ENCODE peak calls at places on chromosomes 11 and 22, in four cellular contexts. S, K, N and E are unnamed samples.

GRCh38 chr11:18775492-18776292 is 15.9 kb downstream of the PTPN5 start:
- DNase-seq in S (peak), K (peak), N (peak), E (no peak)

GRCh38 chr11:127157225-127157624 is 156.7 kb upstream of the KIRREL3 start:
- DNase-seq in S (no peak), K (no peak), N (no peak), E (no peak)

GRCh38 chr11:30568933-30569332 is 17.2 kb downstream of the MPPED2 start:
- DNase-seq in S (no peak), K (no peak), N (no peak), E (no peak)

GRCh38 chr11:13679768-13680167 is 11.3 kb downstream of the FAR1 start:
- DNase-seq in S (no peak), K (no peak), N (no peak), E (no peak)

GRCh38 chr11:26348776-26349175 is 16.8 kb downstream of the ANO3 start:
- DNase-seq in S (no peak), K (no peak), N (no peak), E (no peak)

GRCh38 chr11:130762342-130763037 is 153.8 kb downstream of the SNX19 start:
- DNase-seq in S (no peak), K (no peak), N (no peak), E (no peak)

GRCh38 chr11:124793466-124794278 is 6.5 kb downstream of the MSANTD2 start:
- DNase-seq in S (peak), K (peak), N (no peak), E (no peak)

GRCh38 chr11:58963551-58964075 is 24.3 kb downstream of the GLYATL1 start:
- DNase-seq in S (no peak), K (peak), N (peak), E (no peak)

GRCh38 chr11:65642014-65642671 is 4.2 kb downstream of the SIPA1 start:
- DNase-seq in S (no peak), K (no peak), N (no peak), E (no peak)

GRCh38 chr11:111379500-111380136 is 543 bp upstream of the POU2AF1 start:
- DNase-seq in S (no peak), K (no peak), N (no peak), E (no peak)

GRCh38 chr11:128948583-128948982 is 5.9 kb upstream of the TP53AIP1 start:
- DNase-seq in S (no peak), K (no peak), N (no peak), E (no peak)

GRCh38 chr11:59135648-59136461 is 6.8 kb upstream of the FAM111A start:
- DNase-seq in S (peak), K (peak), N (peak), E (peak)

GRCh38 chr11:126440276-126440675 is 84.8 kb downstream of the ST3GAL4 start:
- DNase-seq in S (no peak), K (no peak), N (no peak), E (no peak)

GRCh38 chr11:45133871-45134270 is 12.6 kb upstream of the PRDM11 start:
- DNase-seq in S (no peak), K (no peak), N (no peak), E (no peak)

GRCh38 chr22:40009953-40010751 is 15.4 kb downstream of the FAM83F start:
- DNase-seq in S (no peak), K (no peak), N (no peak), E (no peak)

GRCh38 chr11:73996161-73996747 is 12.6 kb downstream of the UCP3 start:
- DNase-seq in S (no peak), K (no peak), N (no peak), E (no peak)

GRCh38 chr11:72831521-72832300 is 17.5 kb downstream of the ATG16L2 start:
- DNase-seq in S (peak), K (peak), N (peak), E (no peak)

GRCh38 chr22:33076368-33076767 is 18.2 kb upstream of the SYN3 start:
- DNase-seq in S (no peak), K (no peak), N (no peak), E (no peak)

GRCh38 chr11:93166194-93166593 is 31.6 kb downstream of the SLC36A4 start:
- DNase-seq in S (no peak), K (no peak), N (no peak), E (no peak)

GRCh38 chr22:44191036-44191454 is 10.3 kb downstream of the PARVG start:
- DNase-seq in S (no peak), K (no peak), N (no peak), E (no peak)

GRCh38 chr11:235180-235997 is 753 bp downstream of the SIRT3 start:
- DNase-seq in S (no peak), K (no peak), N (no peak), E (no peak)

GRCh38 chr11:73219396-73220285 is 1.6 kb downstream of the P2RY2 start:
- DNase-seq in S (no peak), K (no peak), N (no peak), E (no peak)

GRCh38 chr11:59776210-59777066 is 21.3 kb downstream of the STX3 start:
- DNase-seq in S (peak), K (no peak), N (no peak), E (no peak)

GRCh38 chr11:36071917-36072500 is 128.1 kb downstream of the LDLRAD3 start:
- DNase-seq in S (no peak), K (no peak), N (no peak), E (no peak)

GRCh38 chr11:36070215-36070976 is 126.5 kb downstream of the LDLRAD3 start:
- DNase-seq in S (no peak), K (no peak), N (peak), E (no peak)

GRCh38 chr11:36066891-36067290 is 123.0 kb downstream of the LDLRAD3 start:
- DNase-seq in S (no peak), K (no peak), N (no peak), E (no peak)

GRCh38 chr11:36073411-36074203 is 129.7 kb downstream of the LDLRAD3 start:
- DNase-seq in S (no peak), K (peak), N (no peak), E (no peak)

DNA sequence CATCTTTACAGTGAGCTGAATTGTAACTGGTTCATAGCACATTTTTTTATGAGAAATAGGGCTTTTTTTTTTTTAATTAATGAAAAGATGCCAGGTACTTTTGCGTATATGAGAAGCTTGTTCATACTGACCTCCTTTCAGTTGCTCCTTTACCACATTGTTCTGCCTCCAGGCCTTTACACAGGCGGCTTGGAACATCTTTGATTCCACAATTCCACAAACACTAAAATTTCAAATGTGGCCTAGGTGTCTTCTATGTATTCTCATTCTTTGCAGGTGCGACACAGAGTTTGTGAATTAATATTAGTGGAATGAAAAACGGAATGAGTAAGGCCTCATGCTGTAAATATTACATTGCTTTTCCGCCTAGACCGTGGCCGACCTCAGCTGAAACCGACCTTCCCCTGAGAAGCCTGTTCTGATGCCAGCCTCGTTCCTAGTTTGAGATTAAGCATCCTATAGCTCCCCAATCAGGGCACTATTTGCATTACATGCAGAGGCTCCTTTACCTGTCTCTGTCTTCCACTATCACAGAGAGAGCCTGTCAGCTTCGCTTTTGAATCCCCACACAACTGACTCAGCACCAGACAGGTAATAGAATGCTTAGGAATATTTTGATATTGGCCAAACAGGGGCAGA is 125.8 kb downstream of the LDLRAD3 start:
- DNase-seq in S (no peak), K (peak), N (peak), E (peak)
- TF ChIP-seq TCF12 in S (no peak), K (no peak), N (no peak), E (no peak)

DNA sequence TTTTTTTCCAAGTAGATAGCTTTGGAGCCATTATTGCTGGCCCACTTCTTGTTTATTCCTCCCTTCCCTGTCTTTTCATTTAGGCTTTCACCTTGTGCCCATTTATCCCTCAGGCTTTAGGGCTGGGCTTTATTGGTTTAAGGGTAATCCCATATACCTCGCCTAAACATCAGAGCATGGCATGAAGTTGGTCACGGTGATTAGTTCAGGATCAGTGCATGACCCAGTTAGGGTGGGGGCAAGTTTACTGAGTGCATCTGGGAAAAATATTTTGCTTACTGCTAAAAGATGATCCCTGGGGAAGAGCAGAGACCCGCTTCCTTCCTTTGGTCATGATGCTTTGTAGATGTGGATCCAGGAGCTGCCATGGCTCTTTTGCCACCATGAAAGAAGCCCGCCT is 153.3 kb upstream of the NECTIN1 start:
- DNase-seq in S (no peak), K (no peak), N (no peak), E (no peak)
- TF ChIP-seq TCF12 in S (no peak), K (no peak), N (no peak), E (no peak)

DNA sequence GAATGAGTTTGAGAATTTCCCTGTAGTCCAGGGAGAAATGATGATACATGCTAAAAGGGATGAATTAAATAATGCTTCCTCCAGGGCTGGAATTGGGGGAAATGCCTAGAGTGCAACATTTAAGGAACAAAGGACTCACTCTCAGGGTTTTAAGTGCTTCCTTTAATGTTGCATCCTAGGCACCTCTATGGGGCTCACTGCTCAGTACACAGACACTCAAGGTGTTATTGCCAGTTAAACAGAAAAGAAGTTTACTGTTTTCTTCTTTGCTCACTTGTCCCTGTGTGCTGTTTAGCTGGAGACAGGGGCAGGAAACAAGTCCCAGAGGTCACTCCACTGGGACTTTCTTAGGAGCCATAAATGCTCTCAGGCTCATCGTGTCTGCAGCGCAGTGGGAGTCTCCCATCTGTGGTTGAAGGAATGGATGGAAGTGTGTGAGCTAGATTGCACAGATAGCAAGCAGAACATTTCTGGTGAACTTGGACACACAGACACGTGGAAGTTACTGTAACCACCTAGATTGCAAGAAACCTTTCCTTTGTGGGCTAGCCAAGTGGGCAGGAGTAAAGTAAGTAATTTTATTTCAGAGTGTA is 8.4 kb upstream of the OR52H1 start:
- DNase-seq in S (no peak), K (no peak), N (no peak), E (no peak)
- TF ChIP-seq TCF12 in S (no peak), K (no peak), N (no peak), E (no peak)

GRCh38 chr11:75324740-75325139 is 26.7 kb downstream of the ARRB1 start:
- DNase-seq in S (no peak), K (no peak), N (no peak), E (no peak)

GRCh38 chr11:75326439-75326810 is 25.0 kb downstream of the ARRB1 start:
- DNase-seq in S (no peak), K (no peak), N (no peak), E (no peak)

GRCh38 chr11:75324189-75324588 is 27.3 kb downstream of the ARRB1 start:
- DNase-seq in S (no peak), K (no peak), N (no peak), E (no peak)

GRCh38 chr11:75323609-75324008 is 27.9 kb downstream of the ARRB1 start:
- DNase-seq in S (peak), K (no peak), N (no peak), E (no peak)

GRCh38 chr11:75325713-75326438 is 25.6 kb downstream of the ARRB1 start:
- DNase-seq in S (no peak), K (no peak), N (no peak), E (no peak)
- TF ChIP-seq TCF12 in S (no peak), K (peak), N (no peak), E (no peak)

GRCh38 chr11:29296680-29297079 is 720.1 kb downstream of the KCNA4 start:
- DNase-seq in S (no peak), K (no peak), N (no peak), E (no peak)

GRCh38 chr11:29293825-29294224 is 723.0 kb downstream of the KCNA4 start:
- DNase-seq in S (peak), K (no peak), N (no peak), E (peak)
- TF ChIP-seq TCF12 in S (no peak), K (peak), N (no peak), E (no peak)

DNA sequence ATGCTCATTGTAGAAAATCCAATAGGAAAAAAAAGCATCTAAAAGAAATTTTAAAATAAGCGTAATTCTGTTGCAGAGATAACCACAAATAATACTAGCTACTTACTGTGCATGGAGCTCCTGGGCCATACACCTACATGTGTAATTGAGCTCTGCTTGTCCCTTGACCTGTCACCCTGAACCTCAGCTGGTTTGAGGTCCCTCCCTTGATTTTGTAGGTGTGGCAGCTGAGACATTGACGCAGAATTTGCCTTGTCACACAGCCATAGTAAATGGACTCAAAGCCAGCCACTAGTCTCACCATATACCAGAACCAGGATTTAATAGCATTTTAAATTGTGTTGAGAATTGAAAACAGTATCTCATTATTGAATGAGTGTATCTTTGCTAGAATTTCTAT is 135.2 kb downstream of the MORC2 start:
- DNase-seq in S (no peak), K (no peak), N (no peak), E (no peak)
- TF ChIP-seq TCF12 in S (no peak), K (no peak), N (no peak), E (no peak)

GRCh38 chr11:10267821-10268220 is 26.2 kb downstream of the SBF2 start:
- DNase-seq in S (no peak), K (no peak), N (no peak), E (no peak)

GRCh38 chr11:10268746-10269487 is 25.1 kb downstream of the SBF2 start:
- DNase-seq in S (no peak), K (no peak), N (no peak), E (no peak)

GRCh38 chr11:10261821-10262220 is 32.2 kb downstream of the SBF2 start:
- DNase-seq in S (no peak), K (no peak), N (no peak), E (no peak)

GRCh38 chr11:10265936-10266335 is 28.1 kb downstream of the SBF2 start:
- DNase-seq in S (no peak), K (no peak), N (no peak), E (no peak)

DNA sequence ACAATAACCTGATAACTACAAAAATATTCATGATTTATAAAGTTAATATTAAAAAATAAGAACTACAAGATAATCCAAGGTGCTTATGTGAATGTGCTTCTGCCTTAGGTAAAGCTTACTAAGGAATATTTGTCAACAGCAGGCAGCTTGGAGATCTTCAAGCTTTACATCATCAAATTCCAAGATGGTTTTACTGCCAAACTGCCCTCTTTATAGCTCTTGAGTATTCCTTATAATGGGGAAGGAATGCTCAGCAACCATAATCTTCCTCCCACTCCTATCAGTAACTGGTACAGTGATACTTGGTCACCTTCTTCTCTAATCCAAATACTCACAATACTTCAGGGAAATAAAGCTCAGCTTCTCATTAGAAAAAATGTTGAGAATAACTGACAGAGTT is 30.1 kb downstream of the SBF2 start:
- DNase-seq in S (no peak), K (no peak), N (no peak), E (no peak)
- TF ChIP-seq TCF12 in S (no peak), K (no peak), N (no peak), E (no peak)

GRCh38 chr11:15884792-15885540 is 471.4 kb downstream of the SOX6 start:
- DNase-seq in S (no peak), K (peak), N (no peak), E (no peak)
- TF ChIP-seq TCF12 in S (no peak), K (no peak), N (no peak), E (no peak)

GRCh38 chr11:103024086-103024485 is 67.9 kb downstream of the DCUN1D5 start:
- DNase-seq in S (no peak), K (no peak), N (no peak), E (no peak)
- TF ChIP-seq TCF12 in S (no peak), K (peak), N (no peak), E (no peak)

DNA sequence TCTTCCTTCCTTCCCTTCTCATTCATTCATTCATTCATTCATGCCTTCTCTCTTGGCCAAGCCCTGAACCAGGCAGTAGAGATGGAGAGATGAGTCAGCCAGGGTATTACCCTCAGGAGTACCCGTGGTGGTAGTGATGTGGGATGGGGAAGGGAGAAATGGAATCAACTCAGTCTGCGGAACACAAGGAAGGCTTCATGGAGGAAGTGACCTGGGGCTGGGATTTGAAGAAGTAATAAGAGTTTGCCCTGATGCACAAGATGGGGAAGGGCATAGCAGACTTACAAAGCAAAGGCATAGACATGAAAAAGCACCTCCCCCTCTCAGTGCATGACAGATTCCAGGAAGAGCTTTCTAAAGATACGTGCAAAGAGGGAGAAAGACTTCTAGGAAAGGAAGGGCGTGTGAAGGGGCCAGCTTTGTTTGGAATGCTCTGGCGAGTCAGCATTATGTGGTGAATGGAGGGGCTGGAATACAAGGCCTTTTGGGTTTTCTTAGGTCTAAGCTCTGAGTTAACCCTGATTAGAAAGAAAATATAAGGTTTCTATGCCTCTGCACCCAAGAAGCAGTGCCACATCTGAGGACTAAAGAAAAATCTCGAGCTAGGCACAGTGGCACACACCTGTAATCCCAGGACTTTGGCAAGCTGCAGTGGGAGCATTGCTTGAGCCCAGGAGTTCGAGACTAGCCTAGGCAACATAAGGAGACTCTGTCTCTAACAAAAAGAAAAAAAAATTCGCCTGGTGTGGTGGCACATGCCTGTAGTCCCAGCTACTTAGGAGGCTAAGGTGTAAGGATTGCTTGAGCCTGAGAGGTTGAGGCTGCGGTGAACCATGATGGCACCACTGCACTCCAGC is 36.4 kb upstream of the ACER3 start:
- DNase-seq in S (no peak), K (no peak), N (no peak), E (no peak)
- TF ChIP-seq TCF12 in S (no peak), K (no peak), N (no peak), E (no peak)